ENCODE peak calls at places on chromosome 21, in nine cellular contexts. C is NCI-H748 treated with DMSO at 0.1 percent for 48 hours; Q is activated CD4-positive, alpha-beta T cell treated with anti-CD3 and anti-CD28 coated beads, Interleukin-2, amount 10 ng/mL, durations not matched to agents 7 days and 5 days; U is colonic mucosa; T is KG1; S is T-helper 2 cell; I is NCI-H446 treated with DMSO at 0.1 percent for 48 hours; X is NCI-H1105; A is RPMI7951. D is an unnamed sample.

GRCh38 chr21:33390479-33390878 is 12.7 kb upstream of the IFNGR2 start:
- DNase-seq in C (no peak), Q (no peak), U (no peak), T (no peak), S (no peak), I (no peak), X (no peak), A (no peak), D (no peak)

GRCh38 chr21:37565530-37566223 is 199.1 kb downstream of the DYRK1A start:
- DNase-seq in C (no peak), Q (no peak), U (no peak), T (no peak), S (no peak), I (no peak), X (no peak), A (peak; percentile 68), D (no peak)

GRCh38 chr21:44883250-44883649 is 9.8 kb upstream of the PTTG1IP start:
- DNase-seq in C (no peak), Q (no peak), U (no peak), T (no peak), S (no peak), I (no peak), X (no peak), A (no peak), D (no peak)

GRCh38 chr21:23809573-23809972 is 1797.7 kb downstream of the MRPL39 start:
- DNase-seq in C (no peak), Q (no peak), U (no peak), T (no peak), S (no peak), I (no peak), X (no peak), A (no peak), D (no peak)

GRCh38 chr21:16455978-16456377 is 726.2 kb downstream of the USP25 start:
- DNase-seq in C (no peak), Q (no peak), U (no peak), T (no peak), S (no peak), I (peak; percentile 60), X (no peak), A (no peak), D (no peak)

GRCh38 chr21:42541174-42541573 is 27.5 kb downstream of the SLC37A1 start:
- DNase-seq in C (no peak), Q (no peak), U (no peak), T (no peak), S (no peak), I (no peak), X (no peak), A (no peak), D (no peak)

GRCh38 chr21:31316488-31317169 is 27.4 kb downstream of the TIAM1 start:
- DNase-seq in C (no peak), Q (no peak), U (no peak), T (no peak), S (no peak), I (no peak), X (no peak), A (peak; percentile 75), D (no peak)

GRCh38 chr21:34073749-34074282 is 438 bp downstream of the MRPS6 start:
- DNase-seq in C (peak; percentile 2), Q (peak; percentile 37), U (peak; percentile 37), T (no peak), S (peak; percentile 8), I (no peak), X (no peak), A (peak; percentile 28), D (no peak)

GRCh38 chr21:32463889-32464300 is 51.4 kb downstream of the EVA1C start:
- DNase-seq in C (no peak), Q (no peak), U (no peak), T (no peak), S (no peak), I (no peak), X (no peak), A (peak; percentile 95), D (no peak)

GRCh38 chr21:38930838-38931237 is 125.1 kb downstream of the ETS2 start:
- DNase-seq in C (no peak), Q (no peak), U (no peak), T (no peak), S (no peak), I (no peak), X (no peak), A (peak; percentile 87), D (no peak)

GRCh38 chr21:25421327-25422028 is 185.8 kb downstream of the MRPL39 start:
- DNase-seq in C (peak; percentile 65), Q (peak; percentile 74), U (no peak), T (no peak), S (peak; percentile 44), I (peak; percentile 53), X (peak; percentile 10), A (peak; percentile 16), D (peak; percentile 7)

GRCh38 chr21:36806103-36806502 is 107.2 kb downstream of the SIM2 start:
- DNase-seq in C (no peak), Q (no peak), U (no peak), T (no peak), S (no peak), I (no peak), X (no peak), A (peak; percentile 55), D (no peak)

GRCh38 chr21:46661627-46662366 is 26.3 kb downstream of the PRMT2 start:
- DNase-seq in C (no peak), Q (no peak), U (no peak), T (no peak), S (no peak), I (no peak), X (no peak), A (no peak), D (no peak)

GRCh38 chr21:14878971-14879370 is 185.8 kb downstream of the NRIP1 start:
- DNase-seq in C (no peak), Q (no peak), U (no peak), T (no peak), S (no peak), I (no peak), X (no peak), A (no peak), D (no peak)

D was measured in NCI-H524 treated with DMSO at 0.1 percent for 48 hours.